ENCODE peak calls at places on chromosomes 5 and 9, in four cellular contexts. O is dorsolateral prefrontal cortex; F is stimulated activated CD4-positive, alpha-beta T cell treated with anti-CD3 and anti-CD28 coated beads, Interleukin-15, amount 100 ng/mL, for 24 hours; A is naive thymus-derived CD4-positive, alpha-beta T cell. N is an unnamed sample.
A peak's percentile ranks its signal among the peaks of the same experiment; 100 is the strongest.

GRCh38 chr9:137244486-137245449 is 3.7 kb downstream of the TUBB4B start:
- DNase-seq in F (no peak), A (peak; percentile 38), O (no peak), N (no peak)

GRCh38 chr5:175467983-175468698 is 10.2 kb upstream of the SFXN1 start:
- DNase-seq in F (no peak), O (no peak), A (no peak), N (no peak)

GRCh38 chr5:138352722-138353549 is 451 bp downstream of the KDM3B start:
- DNase-seq in F (peak; percentile 76), O (no peak), A (peak; percentile 85), N (peak; percentile 41)

GRCh38 chr5:176737001-176737745 is 73.2 kb upstream of the UNC5A start:
- DNase-seq in F (no peak), O (peak; percentile 16), A (no peak), N (no peak)

GRCh38 chr5:103177543-103177942 is 57.4 kb downstream of the PPIP5K2 start:
- DNase-seq in F (no peak), A (no peak), O (no peak), N (no peak)

GRCh38 chr5:166722939-166723338 is 1568.5 kb upstream of the WWC1 start:
- DNase-seq in F (no peak), A (no peak), O (no peak), N (no peak)

GRCh38 chr5:34656001-34656699 is at the start of gene RAI14:
- DNase-seq in O (peak; percentile 56), A (peak; percentile 44), F (peak; percentile 58), N (peak; percentile 19)

GRCh38 chr9:76166436-76166959 is 227.7 kb downstream of the RFK start:
- DNase-seq in O (no peak), A (no peak), F (no peak), N (no peak)

GRCh38 chr5:68331202-68332108 is 115.9 kb downstream of the PIK3R1 start:
- DNase-seq in O (no peak), F (no peak), A (no peak), N (no peak)

GRCh38 chr9:131289301-131290038 is at the start of gene PLPP7:
- DNase-seq in A (no peak), F (no peak), O (peak; percentile 94), N (peak; percentile 97)

GRCh38 chr5:129377504-129377903 is 82.6 kb upstream of the ADAMTS19 start:
- DNase-seq in F (no peak), A (no peak), O (no peak), N (no peak)

GRCh38 chr5:7728076-7728475 is 122.9 kb downstream of the CFAP90 start:
- DNase-seq in F (no peak), O (no peak), A (no peak), N (no peak)

GRCh38 chr5:96752341-96753016 is 55.3 kb downstream of the ERAP1 start:
- DNase-seq in O (no peak), A (no peak), F (no peak), N (no peak)

GRCh38 chr5:157175071-157175612 is 5.5 kb upstream of the ITK start:
- DNase-seq in A (peak; percentile 20), O (no peak), F (peak; percentile 55), N (no peak)

GRCh38 chr5:40240671-40241070 is 439.0 kb upstream of the PTGER4 start:
- DNase-seq in A (no peak), F (no peak), O (no peak), N (no peak)

GRCh38 chr5:110562189-110562588 is 164.3 kb downstream of the TMEM232 start:
- DNase-seq in O (no peak), A (no peak), F (no peak), N (no peak)

GRCh38 chr5:13859285-13859684 is 85.2 kb downstream of the DNAH5 start:
- DNase-seq in O (no peak), A (no peak), F (no peak), N (no peak)

GRCh38 chr9:88387035-88387732 is 1.1 kb upstream of the SPIN1 start:
- DNase-seq in A (peak; percentile 25), F (peak; percentile 32), O (no peak), N (peak; percentile 21)

GRCh38 chr5:127064253-127064652 is 9.0 kb downstream of the C5orf63 start:
- DNase-seq in F (no peak), A (no peak), O (no peak), N (no peak)

N was measured in gastrocnemius medialis.